ENCODE peak calls at places on chromosomes 11 and 22, in ten cellular contexts. D is upper lobe of right lung, R is neural progenitor cell, Z is colonic mucosa, Q is fibroblast of lung, A is endothelial cell of umbilical vein, Y is PC-3, I is HCT116, J is tibial artery, B is right lobe of liver. G is an unnamed sample. For H3K27me3, the result is how much of the 10 kb centered on the place peaks cover.

GRCh38 chr22:42939941-42940653 is 74.9 kb downstream of the PACSIN2 start:
- DNase-seq in D (peak), B (peak), Z (peak), J (peak), R (no peak), I (peak), A (peak), Y (peak), Q (peak), G (peak)

GRCh38 chr11:11444027-11444799 is 91.2 kb upstream of the CSNK2A3 start:
- DNase-seq in D (no peak), Y (no peak), R (no peak), Q (peak), Z (no peak), J (no peak), A (no peak), B (no peak), I (no peak), G (no peak)

GRCh38 chr22:24827305-24827704 is 21.3 kb downstream of the SGSM1 start:
- DNase-seq in A (no peak), R (no peak), Q (no peak), B (no peak), D (peak), Z (peak), Y (peak), I (no peak), J (peak), G (peak)

GRCh38 chr11:85682330-85683305 is 3.4 kb downstream of the CCDC89 start:
- DNase-seq in B (peak), I (no peak), A (peak), J (peak), R (no peak), Y (no peak), Q (peak), D (peak), Z (peak), G (no peak)

GRCh38 chr11:8913961-8914660 is 3.1 kb downstream of the AKIP1 start:
- DNase-seq in Q (peak), Z (no peak), D (no peak), R (peak), I (no peak), A (peak), B (no peak), J (no peak), Y (peak), G (no peak)

GRCh38 chr22:29387921-29388758 is at the start of gene AP1B1:
- DNase-seq in Z (peak), D (peak), A (peak), Q (peak), Y (peak), B (peak), R (peak), J (peak), I (peak), G (peak)

GRCh38 chr11:114738954-114739353 is 60.6 kb downstream of the NXPE2 start:
- DNase-seq in B (peak), Z (peak), Q (peak), Y (peak), D (no peak), J (no peak), A (peak), R (peak), I (peak), G (peak)

GRCh38 chr11:104159356-104159755 is 4.6 kb downstream of the PDGFD start:
- DNase-seq in R (no peak), Q (peak), Z (no peak), A (no peak), Y (peak), I (no peak), J (no peak), B (no peak), D (no peak), G (no peak)

GRCh38 chr22:36369004-36369921 is 18.5 kb downstream of the MYH9 start:
- DNase-seq in A (peak), Z (no peak), Q (no peak), D (no peak), B (no peak), I (no peak), R (no peak), J (no peak), Y (no peak), G (no peak)

GRCh38 chr11:612201-612960 is 3.4 kb downstream of the IRF7 start:
- DNase-seq in B (peak), D (peak), J (no peak), R (peak), Y (peak), Q (no peak), A (no peak), I (peak), Z (peak), G (peak)

GRCh38 chr11:64745523-64746328 is 1.8 kb upstream of the RASGRP2 start:
- DNase-seq in D (peak), J (peak), R (peak), I (no peak), B (peak), Z (peak), Q (peak), A (peak), Y (no peak), G (no peak)
- H3K27me3 ChIP-seq in D (under half), J (under half), R (half or more), I (under half), B (under half), Z (under half), Q (under half), A (under half), Y (under half), G (under half)

GRCh38 chr11:77475206-77475605 is 1.3 kb upstream of the PAK1 start:
- DNase-seq in Q (no peak), Z (no peak), R (no peak), D (no peak), A (no peak), B (no peak), Y (no peak), J (no peak), I (no peak), G (no peak)

GRCh38 chr11:77473001-77473800 is 693 bp downstream of the PAK1 start:
- DNase-seq in B (peak), A (no peak), Q (peak), J (peak), R (peak), Z (peak), D (peak), Y (peak), I (no peak), G (peak)

GRCh38 chr11:77474509-77475070 is 696 bp upstream of the PAK1 start:
- DNase-seq in J (no peak), B (no peak), R (no peak), D (no peak), A (no peak), I (no peak), Y (no peak), Q (no peak), Z (no peak), G (no peak)

GRCh38 chr11:77471520-77472234 is 2.2 kb downstream of the PAK1 start:
- DNase-seq in A (no peak), R (peak), Z (peak), I (no peak), Y (peak), B (no peak), J (no peak), D (no peak), Q (no peak), G (peak)

DNA sequence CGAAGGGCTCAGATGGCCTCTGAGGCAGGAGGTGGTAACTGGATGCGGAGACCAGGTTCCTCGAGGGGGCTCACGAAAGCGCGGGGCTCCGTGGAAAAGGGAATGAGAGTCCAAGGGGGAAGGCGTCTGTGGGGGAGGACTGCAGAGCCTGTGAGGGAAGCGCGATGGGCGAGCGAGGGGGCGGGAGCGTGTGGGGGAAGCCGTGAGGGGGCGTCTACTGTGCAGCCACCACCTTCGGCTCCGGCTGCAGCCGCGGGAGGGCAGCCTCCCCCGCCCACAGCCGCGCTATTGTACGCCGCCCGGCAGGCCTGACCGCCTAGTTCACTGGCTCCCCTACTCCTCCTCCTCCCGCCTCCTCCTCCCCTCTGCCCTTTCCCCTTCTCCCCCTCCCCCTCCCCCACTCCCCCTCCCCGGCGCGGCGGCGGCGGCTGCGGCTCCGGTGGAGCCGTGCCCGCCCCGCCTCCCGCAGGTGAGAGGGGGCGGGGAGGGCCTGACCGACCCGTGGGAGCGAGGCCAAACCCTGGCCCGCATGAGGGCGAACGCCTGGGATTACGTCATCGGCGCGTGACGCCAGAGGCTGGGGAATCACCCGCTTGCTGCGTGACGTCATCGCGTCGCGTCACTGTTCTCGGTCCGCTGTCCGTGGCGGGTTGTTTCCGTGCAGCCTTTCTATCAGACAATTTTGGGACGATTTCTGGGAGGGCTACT is at the start of gene PAK1:
- DNase-seq in D (peak), Y (peak), J (peak), I (peak), A (peak), Q (peak), R (peak), Z (peak), B (peak), G (peak)
- TF ChIP-seq CTCF in D (no peak), Y (peak), J (no peak), I (no peak), A (peak), Q (peak), R (peak), Z (no peak), B (peak), G (peak)

GRCh38 chr11:130085671-130086070 is 16.0 kb downstream of the APLP2 start:
- DNase-seq in I (no peak), R (no peak), Y (no peak), B (no peak), Q (no peak), A (no peak), J (no peak), D (no peak), Z (no peak), G (no peak)
- H3K27me3 ChIP-seq in I (under half), R (under half), Y (under half), B (under half), Q (under half), A (under half), J (under half), D (under half), Z (under half), G (under half)

DNA sequence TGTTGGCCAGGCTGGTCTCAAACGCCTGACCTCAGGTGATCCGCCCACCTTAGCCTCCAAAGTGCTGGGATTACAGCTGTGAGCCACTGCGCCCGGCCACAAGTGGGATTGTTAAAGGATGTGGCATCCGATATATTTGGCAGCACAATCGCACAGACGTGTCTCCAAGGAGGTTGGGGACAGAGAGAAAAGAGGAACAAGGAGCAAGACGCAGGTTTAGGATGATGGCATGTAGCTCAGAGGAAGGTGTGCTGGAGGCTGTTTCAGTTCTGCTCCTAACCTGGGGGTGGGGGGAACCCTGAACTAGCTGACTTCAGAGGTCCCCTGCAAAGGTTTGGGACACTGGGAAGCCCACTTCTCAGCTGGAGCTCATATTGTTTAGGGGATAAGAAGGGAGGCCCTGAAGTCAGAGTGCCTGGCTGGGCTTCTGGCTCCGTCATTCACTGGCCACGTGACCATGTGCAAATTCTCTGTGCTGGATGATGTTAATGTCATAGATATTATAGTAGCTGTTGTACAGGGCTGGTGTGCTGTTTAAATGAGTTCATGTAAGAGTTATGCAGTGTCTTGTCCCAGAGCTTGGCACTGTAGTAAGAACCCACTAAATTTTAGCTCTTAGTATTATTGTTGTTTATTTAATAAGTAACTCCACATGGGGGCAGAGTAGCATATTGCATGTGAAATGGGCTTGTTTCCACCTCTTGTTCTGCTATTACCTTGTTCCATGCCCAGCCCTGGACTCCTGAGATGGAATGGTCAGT is 129.7 kb downstream of the ST3GAL4 start:
- DNase-seq in Q (peak), R (no peak), I (no peak), D (peak), A (no peak), Z (no peak), Y (peak), B (no peak), J (no peak), G (no peak)
- TF ChIP-seq CTCF in Q (peak), R (peak), I (no peak), D (no peak), A (no peak), Z (no peak), Y (peak), B (no peak), J (no peak), G (no peak)